ENCODE peak calls at places on chromosomes 4 and X, in nine cellular contexts. W, P, E, H, I, Z, T, R and O are unnamed samples.

GRCh38 chrX:47217121-47217851 is 1.2 kb upstream of the CDK16 start:
- DNase-seq in W (no peak), P (no peak), E (peak), H (no peak), I (no peak), Z (peak), T (no peak), R (no peak), O (peak)

GRCh38 chr4:176601156-176601555 is 191.6 kb downstream of the VEGFC start:
- DNase-seq in W (no peak), P (no peak), E (no peak), H (no peak), I (no peak), Z (no peak), T (no peak), R (no peak), O (no peak)

GRCh38 chrX:39814391-39814790 is 283.4 kb downstream of the BCOR start:
- DNase-seq in W (no peak), P (peak), E (no peak), H (no peak), I (peak), Z (peak), T (peak), R (peak), O (peak)

GRCh38 chr4:8110071-8110986 is 48.3 kb downstream of the ABLIM2 start:
- DNase-seq in W (peak), P (no peak), E (no peak), H (no peak), I (peak), Z (no peak), T (peak), R (no peak), O (no peak)

GRCh38 chrX:71909956-71910355 is 689 bp upstream of the NHSL2 start:
- DNase-seq in W (peak), P (no peak), E (no peak), H (no peak), I (no peak), Z (peak), T (no peak), R (no peak), O (no peak)

GRCh38 chr4:121696641-121697461 is at the start of gene ANXA5:
- DNase-seq in W (peak), P (peak), E (peak), H (peak), I (peak), Z (peak), T (peak), R (peak), O (peak)

GRCh38 chr4:123397276-123398150 is 918 bp downstream of the SPRY1 start:
- DNase-seq in W (peak), P (peak), E (no peak), H (peak), I (peak), Z (peak), T (peak), R (peak), O (peak)

GRCh38 chr4:38818441-38818976 is 13.9 kb upstream of the TLR1 start:
- DNase-seq in W (no peak), P (no peak), E (no peak), H (no peak), I (no peak), Z (no peak), T (no peak), R (peak), O (no peak)

GRCh38 chr4:41542526-41543270 is 4.7 kb downstream of the LIMCH1 start:
- DNase-seq in W (no peak), P (peak), E (no peak), H (no peak), I (no peak), Z (no peak), T (no peak), R (no peak), O (no peak)

GRCh38 chrX:106874075-106874474 is 29.1 kb downstream of the RIPPLY1 start:
- DNase-seq in W (no peak), P (peak), E (no peak), H (no peak), I (peak), Z (peak), T (peak), R (no peak), O (peak)

GRCh38 chr4:158193171-158193749 is 17.0 kb upstream of the TMEM144 start:
- DNase-seq in W (peak), P (peak), E (no peak), H (no peak), I (peak), Z (peak), T (peak), R (peak), O (peak)

GRCh38 chrX:154401045-154401799 is 3.0 kb downstream of the RPL10 start:
- DNase-seq in W (no peak), P (no peak), E (no peak), H (no peak), I (peak), Z (no peak), T (no peak), R (no peak), O (peak)

GRCh38 chr4:77817304-77818076 is 1.7 kb downstream of the CNOT6L start:
- DNase-seq in W (no peak), P (no peak), E (no peak), H (no peak), I (peak), Z (no peak), T (no peak), R (peak), O (peak)

GRCh38 chrX:110146521-110146920 is 143.6 kb downstream of the TMEM164 start:
- DNase-seq in W (peak), P (peak), E (peak), H (no peak), I (peak), Z (peak), T (peak), R (peak), O (peak)

GRCh38 chr4:15982833-15983528 is 20.0 kb upstream of the FGFBP2 start:
- DNase-seq in W (no peak), P (no peak), E (no peak), H (no peak), I (no peak), Z (no peak), T (no peak), R (no peak), O (no peak)

GRCh38 chr4:4311193-4311592 is 21.1 kb downstream of the ZBTB49 start:
- DNase-seq in W (no peak), P (no peak), E (no peak), H (no peak), I (no peak), Z (no peak), T (no peak), R (no peak), O (no peak)

GRCh38 chr4:33073811-33074210 is 2353.6 kb downstream of the PCDH7 start:
- DNase-seq in W (peak), P (no peak), E (no peak), H (no peak), I (no peak), Z (no peak), T (no peak), R (no peak), O (no peak)

GRCh38 chr4:6532102-6532501 is 42.9 kb upstream of the MAN2B2 start:
- DNase-seq in W (no peak), P (no peak), E (no peak), H (no peak), I (no peak), Z (no peak), T (no peak), R (no peak), O (no peak)

GRCh38 chr4:183142566-183143545 is 43.8 kb downstream of the WWC2 start:
- DNase-seq in W (no peak), P (peak), E (peak), H (no peak), I (no peak), Z (peak), T (peak), R (no peak), O (peak)

GRCh38 chr4:128810331-128810870 is 901 bp downstream of the JADE1 start:
- DNase-seq in W (no peak), P (no peak), E (peak), H (no peak), I (peak), Z (peak), T (peak), R (peak), O (peak)

GRCh38 chrX:111504941-111505340 is 6.5 kb upstream of the SERTM2 start:
- DNase-seq in W (no peak), P (no peak), E (peak), H (no peak), I (no peak), Z (no peak), T (no peak), R (no peak), O (no peak)

GRCh38 chr4:134145369-134145768 is 56.2 kb downstream of the PABPC4L start:
- DNase-seq in W (no peak), P (no peak), E (no peak), H (no peak), I (no peak), Z (no peak), T (no peak), R (no peak), O (no peak)

GRCh38 chr4:24794916-24795665 is at the start of gene SOD3:
- DNase-seq in W (peak), P (peak), E (peak), H (no peak), I (no peak), Z (peak), T (no peak), R (no peak), O (peak)

GRCh38 chrX:49840679-49841078 is 11.6 kb downstream of the PAGE4 start:
- DNase-seq in W (peak), P (peak), E (no peak), H (no peak), I (peak), Z (peak), T (peak), R (peak), O (peak)

GRCh38 chrX:65407157-65407626 is 127.4 kb downstream of the LAS1L start:
- DNase-seq in W (no peak), P (no peak), E (no peak), H (no peak), I (no peak), Z (no peak), T (no peak), R (no peak), O (no peak)

GRCh38 chr4:82138376-82138775 is 235.4 kb downstream of the HNRNPD start:
- DNase-seq in W (no peak), P (no peak), E (no peak), H (no peak), I (no peak), Z (no peak), T (no peak), R (no peak), O (no peak)

GRCh38 chrX:136812286-136812685 is 31.6 kb upstream of the ARHGEF6 start:
- DNase-seq in W (no peak), P (no peak), E (no peak), H (no peak), I (no peak), Z (no peak), T (no peak), R (no peak), O (peak)

GRCh38 chr4:112127736-112128322 is 17.4 kb upstream of the FAM241A start:
- DNase-seq in W (no peak), P (peak), E (no peak), H (no peak), I (no peak), Z (no peak), T (no peak), R (no peak), O (no peak)